ENCODE peak calls at places on chromosomes 4 and X, in seven cellular contexts. M is A172, I is MG63, W is germinal center, Q is NAMALWA, U is NCI-H2029 treated with DMSO at 0.1 percent for 48 hours, V is RKO. T is an unnamed sample.

GRCh38 chrX:24528605-24529004 is 63.5 kb downstream of the PDK3 start:
- DNase-seq in V (no peak), I (no peak), M (no peak), W (no peak), U (no peak), Q (no peak), T (no peak)

GRCh38 chrX:88135735-88136134 is 611.3 kb upstream of the CPXCR1 start:
- DNase-seq in I (no peak), V (peak), Q (peak), U (no peak), W (no peak), M (no peak), T (no peak)

GRCh38 chrX:136030357-136031225 is 45.4 kb downstream of the SLC9A6 start:
- DNase-seq in U (no peak), W (no peak), M (no peak), V (no peak), Q (no peak), I (peak), T (no peak)

GRCh38 chr4:176781739-176782100 is 11.0 kb downstream of the VEGFC start:
- DNase-seq in V (no peak), I (peak), U (no peak), W (no peak), Q (no peak), M (no peak), T (no peak)

GRCh38 chrX:48590203-48591103 is 6.8 kb upstream of the WDR13 start:
- DNase-seq in I (no peak), M (no peak), Q (no peak), U (no peak), V (no peak), W (no peak), T (no peak)

GRCh38 chr4:54322817-54323417 is 93.8 kb downstream of the PDGFRA start:
- DNase-seq in W (peak), U (peak), I (peak), V (peak), Q (peak), M (peak), T (no peak)

GRCh38 chr4:83012631-83013419 is 2.2 kb upstream of the LIN54 start:
- DNase-seq in W (peak), U (peak), V (peak), I (peak), M (peak), Q (peak), T (peak)

GRCh38 chrX:11470231-11470630 is 177.0 kb downstream of the AMELX start:
- DNase-seq in Q (no peak), V (no peak), W (no peak), U (no peak), I (peak), M (peak), T (no peak)

GRCh38 chr4:98467627-98468072 is 190.8 kb downstream of the TSPAN5 start:
- DNase-seq in U (peak), I (peak), V (peak), Q (peak), M (peak), W (peak), T (no peak)

GRCh38 chr4:73718375-73719373 is 21.7 kb upstream of the CXCL8 start:
- DNase-seq in W (no peak), Q (no peak), I (no peak), M (no peak), V (no peak), U (no peak), T (no peak)

GRCh38 chr4:1277667-1278335 is 11.9 kb upstream of the MAEA start:
- DNase-seq in U (no peak), I (no peak), V (peak), W (no peak), M (no peak), Q (no peak), T (no peak)

GRCh38 chr4:101774807-101775206 is 15.7 kb upstream of the BANK1 start:
- DNase-seq in M (no peak), U (no peak), V (peak), I (no peak), Q (no peak), W (no peak), T (no peak)

GRCh38 chr4:1053080-1053661 is 41.7 kb downstream of the FGFRL1 start:
- DNase-seq in V (no peak), I (no peak), Q (no peak), U (no peak), M (no peak), W (no peak), T (no peak)

GRCh38 chr4:108170729-108171540 is 2.2 kb upstream of the LEF1 start:
- DNase-seq in U (no peak), M (no peak), Q (peak), I (no peak), W (peak), V (no peak), T (no peak)

GRCh38 chr4:52870225-52870624 is 8.1 kb downstream of the RASL11B start:
- DNase-seq in V (no peak), U (peak), I (no peak), Q (no peak), M (no peak), W (no peak), T (no peak)

GRCh38 chr4:8441499-8442091 is 1.0 kb downstream of the TRMT44 start:
- DNase-seq in Q (peak), M (no peak), I (no peak), V (peak), W (no peak), U (no peak), T (no peak)

GRCh38 chrX:123803331-123803983 is 56.4 kb upstream of the XIAP start:
- DNase-seq in Q (peak), I (peak), U (peak), W (no peak), V (peak), M (peak), T (no peak)

GRCh38 chr4:2343476-2343875 is 75.0 kb downstream of the ZFYVE28 start:
- DNase-seq in U (no peak), I (no peak), W (no peak), M (no peak), V (no peak), Q (no peak), T (no peak)

GRCh38 chrX:48676893-48677270 is 6.7 kb upstream of the WAS start:
- DNase-seq in M (no peak), Q (peak), U (no peak), V (no peak), I (no peak), W (peak), T (no peak)

GRCh38 chrX:37350034-37350365 is 836 bp downstream of the PRRG1 start:
- DNase-seq in M (peak), I (peak), W (no peak), V (peak), U (no peak), Q (no peak), T (no peak)

GRCh38 chrX:131802836-131803626 is 220.1 kb upstream of the STK26 start:
- DNase-seq in Q (peak), W (peak), U (no peak), V (no peak), I (no peak), M (no peak), T (no peak)

GRCh38 chrX:7218321-7219152 is 70.6 kb upstream of the PUDP start:
- DNase-seq in V (no peak), U (no peak), Q (peak), M (no peak), W (no peak), I (no peak), T (no peak)

GRCh38 chr4:80462537-80463207 is 127.1 kb downstream of the CFAP299 start:
- DNase-seq in V (no peak), I (no peak), Q (peak), M (no peak), U (no peak), W (no peak), T (no peak)

GRCh38 chrX:34687095-34687494 is 30.0 kb upstream of the TMEM47 start:
- DNase-seq in I (no peak), U (no peak), V (no peak), M (no peak), W (no peak), Q (no peak), T (no peak)

GRCh38 chr4:113675731-113676707 is 85.5 kb downstream of the CAMK2D start:
- DNase-seq in W (no peak), M (no peak), Q (no peak), U (peak), V (no peak), I (no peak), T (no peak)

GRCh38 chrX:151970661-151971060 is 3.8 kb downstream of the GABRE start:
- DNase-seq in W (no peak), Q (no peak), M (peak), I (peak), V (no peak), U (no peak), T (no peak)

GRCh38 chrX:13123857-13124345 is 79.5 kb upstream of the FAM9C start:
- DNase-seq in Q (no peak), W (no peak), M (no peak), U (no peak), I (peak), V (no peak), T (no peak)

GRCh38 chr4:25787891-25788331 is 74.9 kb downstream of the SEL1L3 start:
- DNase-seq in W (no peak), I (no peak), V (no peak), M (no peak), U (no peak), Q (no peak), T (no peak)

GRCh38 chr4:70768301-70768948 is 46.7 kb downstream of the RUFY3 start:
- DNase-seq in U (no peak), V (no peak), Q (no peak), W (no peak), I (no peak), M (peak), T (no peak)

GRCh38 chrX:130216312-130216711 is 44.5 kb downstream of the RAB33A start:
- DNase-seq in V (peak), W (no peak), U (no peak), I (no peak), M (no peak), Q (peak), T (no peak)

GRCh38 chr4:134677209-134677814 is 475.7 kb upstream of the PABPC4L start:
- DNase-seq in Q (no peak), V (no peak), U (no peak), I (no peak), W (no peak), M (no peak), T (no peak)

GRCh38 chr4:107167051-107167450 is 130.9 kb upstream of the DKK2 start:
- DNase-seq in U (no peak), I (no peak), W (no peak), M (no peak), Q (no peak), V (no peak), T (no peak)

T was measured in esophagus muscularis mucosa.